ENCODE peak calls at places on chromosomes 2 and 18, in seven cellular contexts. P, O, D, G, U, M and F are unnamed samples.

GRCh38 chr18:25360301-25360899 is 8.4 kb upstream of the ZNF521 start:
- DNase-seq in P (no peak), O (no peak), D (no peak), G (no peak), U (peak; percentile 10), M (no peak), F (no peak)

GRCh38 chr2:97673187-97673914 is 3.8 kb downstream of the C2orf92 start:
- DNase-seq in P (no peak), O (no peak), D (no peak), G (no peak), U (no peak), M (no peak), F (no peak)

GRCh38 chr18:2905802-2906521 is 59.2 kb downstream of the EMILIN2 start:
- DNase-seq in P (no peak), O (no peak), D (peak; percentile 24), G (no peak), U (peak; percentile 57), M (peak; percentile 75), F (no peak)

GRCh38 chr2:180980943-180981898 is 816 bp downstream of the UBE2E3 start:
- DNase-seq in P (peak; percentile 30), O (no peak), D (no peak), G (no peak), U (peak; percentile 38), M (peak; percentile 62), F (no peak)

GRCh38 chr2:64214281-64215115 is 70.3 kb upstream of the PELI1 start:
- DNase-seq in P (no peak), O (no peak), D (no peak), G (no peak), U (no peak), M (peak; percentile 78), F (no peak)

GRCh38 chr2:28896906-28897305 is 2.4 kb downstream of the WDR43 start:
- DNase-seq in P (no peak), O (no peak), D (no peak), G (no peak), U (peak; percentile 58), M (no peak), F (no peak)

GRCh38 chr2:196660264-196660663 is 20.7 kb downstream of the CCDC150 start:
- DNase-seq in P (no peak), O (no peak), D (no peak), G (no peak), U (peak; percentile 86), M (no peak), F (no peak)

GRCh38 chr2:180289627-180290026 is 282.5 kb upstream of the CWC22 start:
- DNase-seq in P (no peak), O (no peak), D (no peak), G (no peak), U (no peak), M (no peak), F (no peak)

GRCh38 chr2:239159476-239159911 is 241.3 kb downstream of the HDAC4 start:
- DNase-seq in P (no peak), O (no peak), D (no peak), G (no peak), U (no peak), M (no peak), F (no peak)

GRCh38 chr2:237701033-237701858 is 73.9 kb downstream of the LRRFIP1 start:
- DNase-seq in P (no peak), O (no peak), D (no peak), G (peak; percentile 51), U (no peak), M (no peak), F (no peak)

GRCh38 chr18:48306838-48307237 is 102.3 kb downstream of the ZBTB7C start:
- DNase-seq in P (no peak), O (no peak), D (no peak), G (no peak), U (no peak), M (no peak), F (no peak)

GRCh38 chr2:62042944-62043343 is 137.5 kb downstream of the COMMD1 start:
- DNase-seq in P (no peak), O (no peak), D (no peak), G (no peak), U (peak; percentile 3), M (no peak), F (no peak)

GRCh38 chr2:151568541-151568940 is 158.8 kb downstream of the RIF1 start:
- DNase-seq in P (no peak), O (no peak), D (no peak), G (no peak), U (no peak), M (no peak), F (no peak)

GRCh38 chr2:215736653-215737290 is 276.6 kb downstream of the MREG start:
- DNase-seq in P (no peak), O (no peak), D (no peak), G (no peak), U (peak; percentile 69), M (no peak), F (no peak)

GRCh38 chr2:73759904-73760303 is 20.0 kb downstream of the DUSP11 start:
- DNase-seq in P (no peak), O (no peak), D (no peak), G (no peak), U (no peak), M (no peak), F (no peak)

GRCh38 chr2:3208179-3208578 is 169.4 kb downstream of the EIPR1 start:
- DNase-seq in P (no peak), O (no peak), D (no peak), G (no peak), U (no peak), M (no peak), F (no peak)

GRCh38 chr18:64566461-64566860 is 417.6 kb upstream of the LINC00305 start:
- DNase-seq in P (no peak), O (no peak), D (no peak), G (no peak), U (no peak), M (no peak), F (no peak)

GRCh38 chr2:113236367-113237159 is 42.2 kb downstream of the PAX8 start:
- DNase-seq in P (no peak), O (no peak), D (no peak), G (no peak), U (no peak), M (no peak), F (no peak)

GRCh38 chr2:10912076-10912731 is 470 bp downstream of the KCNF1 start:
- DNase-seq in P (no peak), O (no peak), D (no peak), G (no peak), U (no peak), M (no peak), F (no peak)

GRCh38 chr18:55268146-55268545 is 308.9 kb upstream of the CCDC68 start:
- DNase-seq in P (peak; percentile 3), O (no peak), D (no peak), G (no peak), U (no peak), M (no peak), F (no peak)

GRCh38 chr2:130997198-130997597 is 96.1 kb downstream of the FAM168B start:
- DNase-seq in P (no peak), O (no peak), D (no peak), G (no peak), U (no peak), M (no peak), F (no peak)

GRCh38 chr18:13566941-13567762 is 159.2 kb downstream of the FAM210A start:
- DNase-seq in P (no peak), O (peak; percentile 58), D (no peak), G (peak; percentile 23), U (no peak), M (no peak), F (no peak)

GRCh38 chr2:148813603-148814065 is 61.4 kb upstream of the KIF5C start:
- DNase-seq in P (no peak), O (no peak), D (no peak), G (no peak), U (no peak), M (no peak), F (no peak)

GRCh38 chr2:75870133-75870532 is 159.4 kb upstream of the GCFC2 start:
- DNase-seq in P (no peak), O (no peak), D (no peak), G (no peak), U (no peak), M (no peak), F (no peak)

GRCh38 chr2:4995466-4995865 is 696.7 kb upstream of the SOX11 start:
- DNase-seq in P (no peak), O (no peak), D (peak; percentile 42), G (no peak), U (no peak), M (no peak), F (no peak)